ENCODE peak calls at places on chromosomes 5 and 9, in four cellular contexts. E is GM12891, S is spleen, Z is GM12892. B is an unnamed sample.

GRCh38 chr5:151141535-151141934 is 16.0 kb downstream of the ANXA6 start:
- DNase-seq in E (peak), S (peak), Z (peak), B (no peak)

GRCh38 chr9:78682206-78682605 is 385.3 kb downstream of the PSAT1 start:
- DNase-seq in E (no peak), S (no peak), Z (no peak), B (no peak)

GRCh38 chr9:84781431-84781830 is 111.9 kb downstream of the NTRK2 start:
- DNase-seq in E (no peak), S (no peak), Z (no peak), B (peak)

GRCh38 chr9:131848570-131849160 is 108.8 kb upstream of the RAPGEF1 start:
- DNase-seq in E (no peak), S (no peak), Z (no peak), B (no peak)

GRCh38 chr5:172530406-172530805 is 76.1 kb upstream of the SH3PXD2B start:
- DNase-seq in E (no peak), S (peak), Z (no peak), B (no peak)

GRCh38 chr9:70421272-70422180 is 7.1 kb upstream of the KLF9 start:
- DNase-seq in E (no peak), S (no peak), Z (no peak), B (peak)

GRCh38 chr5:77972545-77973252 is 196.6 kb upstream of the TBCA start:
- DNase-seq in E (peak), S (peak), Z (peak), B (no peak)

GRCh38 chr5:1261643-1262042 is 33.2 kb downstream of the TERT start:
- DNase-seq in E (no peak), S (no peak), Z (no peak), B (no peak)

GRCh38 chr9:138071731-138072130 is 194.1 kb downstream of the CACNA1B start:
- DNase-seq in E (peak), S (peak), Z (no peak), B (no peak)

GRCh38 chr5:147403659-147404640 is 105.9 kb downstream of the DPYSL3 start:
- DNase-seq in E (peak), S (no peak), Z (no peak), B (peak)

GRCh38 chr5:87210743-87211142 is 56.9 kb upstream of the RASA1 start:
- DNase-seq in E (no peak), S (no peak), Z (no peak), B (peak)

GRCh38 chr5:116329503-116329902 is 244.7 kb downstream of the COMMD10 start:
- DNase-seq in E (no peak), S (no peak), Z (no peak), B (no peak)

GRCh38 chr5:4555739-4556285 is 584.3 kb upstream of the ADAMTS16 start:
- DNase-seq in E (no peak), S (no peak), Z (no peak), B (no peak)

GRCh38 chr5:6081727-6082210 is 296.6 kb downstream of the MED10 start:
- DNase-seq in E (no peak), S (no peak), Z (no peak), B (no peak)

GRCh38 chr9:107749787-107750444 is 260.3 kb upstream of the KLF4 start:
- DNase-seq in E (no peak), S (peak), Z (no peak), B (peak)
- TF ChIP-seq POLR2AphosphoS5 in E (no peak), S (peak), Z (no peak), B (no peak)

GRCh38 chr5:134462761-134463160 is 51.1 kb upstream of the CDKN2AIPNL start:
- DNase-seq in E (no peak), S (peak), Z (no peak), B (no peak)
- TF ChIP-seq POLR2AphosphoS5 in E (no peak), S (no peak), Z (no peak), B (no peak)

GRCh38 chr5:14681236-14681752 is 16.8 kb downstream of the OTULIN start:
- DNase-seq in E (no peak), S (no peak), Z (no peak), B (no peak)
- TF ChIP-seq POLR2AphosphoS5 in E (no peak), S (no peak), Z (no peak), B (no peak)

GRCh38 chr5:126681970-126682369 is 81.2 kb downstream of the PHAX start:
- DNase-seq in E (no peak), S (no peak), Z (no peak), B (no peak)

GRCh38 chr5:126677101-126677500 is 76.4 kb downstream of the PHAX start:
- DNase-seq in E (no peak), S (no peak), Z (no peak), B (no peak)

GRCh38 chr5:126676195-126676624 is 75.5 kb downstream of the PHAX start:
- DNase-seq in E (peak), S (no peak), Z (peak), B (peak)

GRCh38 chr5:126683912-126684311 is 83.2 kb downstream of the PHAX start:
- DNase-seq in E (no peak), S (no peak), Z (no peak), B (no peak)

DNA sequence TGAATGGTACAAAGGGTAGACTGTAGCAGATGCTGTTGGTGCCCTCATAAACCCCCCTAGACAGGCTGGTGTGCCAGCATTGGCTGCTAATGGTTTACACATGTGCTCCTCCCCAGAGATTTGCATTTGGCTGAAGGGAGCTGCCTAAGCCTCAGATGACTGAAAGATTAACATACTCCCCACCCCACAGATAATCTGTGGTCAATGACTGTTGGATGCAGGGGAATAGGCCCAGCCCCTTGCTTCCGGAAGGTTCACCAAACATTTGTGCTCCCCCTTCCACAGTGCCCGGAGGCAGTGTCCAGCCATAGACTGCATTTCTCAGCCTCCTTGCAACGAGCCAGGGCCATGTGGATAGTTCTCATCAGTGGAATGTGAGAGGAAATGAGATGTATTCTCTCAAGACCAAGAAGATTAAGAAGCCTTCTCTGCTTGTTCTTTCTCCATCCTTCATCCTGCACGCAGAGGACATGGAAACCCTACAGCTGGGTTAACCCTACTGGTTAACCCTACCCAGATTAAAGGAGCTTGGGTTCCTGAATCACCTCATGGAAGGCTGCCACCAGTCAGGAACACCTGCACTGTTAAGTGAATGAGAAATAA is 79.6 kb downstream of the PHAX start:
- DNase-seq in E (no peak), S (no peak), Z (no peak), B (no peak)
- TF ChIP-seq POLR2AphosphoS5 in E (no peak), S (no peak), Z (no peak), B (no peak)

GRCh38 chr9:81565144-81565543 is 124.2 kb downstream of the TLE1 start:
- DNase-seq in E (no peak), S (no peak), Z (no peak), B (no peak)
- TF ChIP-seq POLR2AphosphoS5 in E (no peak), S (no peak), Z (no peak), B (no peak)

GRCh38 chr5:142506046-142506445 is 179.8 kb downstream of the FGF1 start:
- DNase-seq in E (no peak), S (no peak), Z (no peak), B (no peak)

GRCh38 chr5:142508630-142509425 is 177.1 kb downstream of the FGF1 start:
- DNase-seq in E (no peak), S (no peak), Z (no peak), B (no peak)

GRCh38 chr5:142507528-142507927 is 178.4 kb downstream of the FGF1 start:
- DNase-seq in E (no peak), S (no peak), Z (no peak), B (no peak)

GRCh38 chr5:142506756-142507155 is 179.1 kb downstream of the FGF1 start:
- DNase-seq in E (no peak), S (no peak), Z (no peak), B (no peak)

GRCh38 chr5:142508027-142508426 is 177.9 kb downstream of the FGF1 start:
- DNase-seq in E (no peak), S (no peak), Z (no peak), B (peak)
- TF ChIP-seq POLR2AphosphoS5 in E (no peak), S (no peak), Z (no peak), B (no peak)

GRCh38 chr5:25423271-25423670 is 778.5 kb upstream of the CDH10 start:
- DNase-seq in E (no peak), S (no peak), Z (no peak), B (no peak)
- TF ChIP-seq POLR2AphosphoS5 in E (no peak), S (no peak), Z (no peak), B (no peak)

DNA sequence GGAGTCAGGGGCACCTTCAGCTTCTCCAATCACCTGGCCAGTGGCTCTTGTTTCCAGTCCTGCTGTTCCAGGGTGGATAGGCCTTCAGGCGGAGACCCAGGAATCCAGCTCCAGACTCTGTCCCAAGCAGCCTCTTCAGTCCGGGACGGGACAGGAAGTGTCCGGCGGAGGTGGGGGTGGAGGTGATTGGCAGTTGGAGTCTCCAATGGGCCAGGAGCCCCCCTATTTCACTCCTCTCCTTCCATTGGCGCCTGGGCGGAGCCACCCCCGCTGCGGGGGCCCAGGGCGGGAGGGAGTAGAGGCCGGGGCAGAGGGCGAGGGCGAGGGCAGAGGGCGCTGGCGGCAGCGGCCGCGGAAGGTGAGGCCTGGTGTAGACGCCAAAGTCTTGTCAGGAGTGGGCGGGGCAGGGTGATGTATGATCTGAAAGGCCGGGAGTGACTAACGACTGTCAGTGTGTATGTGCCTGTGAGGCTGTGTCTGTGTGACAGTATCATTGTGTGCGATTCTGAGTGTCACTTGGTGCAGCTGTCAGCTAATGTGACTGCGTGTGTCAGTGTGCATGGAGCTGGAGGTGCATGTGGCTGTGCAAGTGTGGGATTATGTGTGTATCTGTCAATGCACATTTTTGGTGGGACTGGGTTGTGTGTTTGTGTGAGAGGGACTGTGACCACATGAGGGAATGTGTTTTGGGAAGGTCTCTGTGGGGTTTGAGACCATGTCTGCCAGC is at the start of gene IL11RA:
- DNase-seq in E (no peak), S (peak), Z (no peak), B (peak)
- TF ChIP-seq POLR2AphosphoS5 in E (no peak), S (peak), Z (peak), B (no peak)

DNA sequence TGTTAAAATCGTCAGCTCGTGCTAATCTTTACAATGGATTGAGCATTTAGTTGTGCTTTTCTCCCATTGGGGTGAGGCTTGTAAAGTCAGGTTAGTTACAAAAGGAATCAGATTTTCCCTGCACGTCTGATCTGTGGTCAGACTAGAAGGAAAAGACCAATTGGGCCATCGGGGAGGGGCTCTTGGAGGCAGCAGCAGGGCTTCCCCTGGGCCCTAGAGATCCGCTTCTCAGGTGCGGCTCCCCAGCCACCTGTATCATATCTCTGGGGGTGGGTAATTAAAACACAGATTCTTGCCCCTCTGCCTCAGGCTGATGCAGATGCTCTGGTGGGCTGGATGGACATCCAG is 200.3 kb downstream of the HSPA4 start:
- DNase-seq in E (no peak), S (no peak), Z (no peak), B (no peak)
- TF ChIP-seq POLR2AphosphoS5 in E (no peak), S (no peak), Z (no peak), B (no peak)